ENCODE peak calls at places on chromosome 5, in eight cellular contexts. One of them, this sample, is unnamed.

GRCh38 chr5:122845253-122846050 is at the start of gene SNX24:
- DNase-seq in Calu3: peak
- DNase-seq in stimulated activated effector memory CD8-positive, alpha-beta T cell treated with anti-CD3 and anti-CD28 coated beads, Interleukin-12 subunit alpha, Interleukin-12 subunit beta, amount 100 ng/mL, for 72 hours: peak
- DNase-seq in GF-D8: no peak
- DNase-seq in activated CD4-positive, alpha-beta T cell treated with anti-CD3 and anti-CD28 coated beads, Interleukin-2, amount 50 U/mL, for 24 hours: peak
- DNase-seq in aorta: peak
- DNase-seq in COR-L47: peak
- DNase-seq in naive thymus-derived CD8-positive, alpha-beta T cell: peak
- DNase-seq in this sample: peak

GRCh38 chr5:118711727-118712126 is 276.6 kb downstream of the DTWD2 start:
- DNase-seq in Calu3: no peak
- DNase-seq in stimulated activated effector memory CD8-positive, alpha-beta T cell treated with anti-CD3 and anti-CD28 coated beads, Interleukin-12 subunit alpha, Interleukin-12 subunit beta, amount 100 ng/mL, for 72 hours: no peak
- DNase-seq in GF-D8: no peak
- DNase-seq in activated CD4-positive, alpha-beta T cell treated with anti-CD3 and anti-CD28 coated beads, Interleukin-2, amount 50 U/mL, for 24 hours: no peak
- DNase-seq in aorta: no peak
- DNase-seq in COR-L47: no peak
- DNase-seq in naive thymus-derived CD8-positive, alpha-beta T cell: no peak
- DNase-seq in this sample: no peak

GRCh38 chr5:7376889-7377288 is 19.0 kb upstream of the ADCY2 start:
- DNase-seq in Calu3: no peak
- DNase-seq in stimulated activated effector memory CD8-positive, alpha-beta T cell treated with anti-CD3 and anti-CD28 coated beads, Interleukin-12 subunit alpha, Interleukin-12 subunit beta, amount 100 ng/mL, for 72 hours: no peak
- DNase-seq in GF-D8: peak
- DNase-seq in activated CD4-positive, alpha-beta T cell treated with anti-CD3 and anti-CD28 coated beads, Interleukin-2, amount 50 U/mL, for 24 hours: no peak
- DNase-seq in aorta: no peak
- DNase-seq in COR-L47: no peak
- DNase-seq in naive thymus-derived CD8-positive, alpha-beta T cell: no peak
- DNase-seq in this sample: no peak

GRCh38 chr5:30436718-30437117 is 756.8 kb upstream of the CDH6 start:
- DNase-seq in Calu3: no peak
- DNase-seq in stimulated activated effector memory CD8-positive, alpha-beta T cell treated with anti-CD3 and anti-CD28 coated beads, Interleukin-12 subunit alpha, Interleukin-12 subunit beta, amount 100 ng/mL, for 72 hours: no peak
- DNase-seq in GF-D8: peak
- DNase-seq in activated CD4-positive, alpha-beta T cell treated with anti-CD3 and anti-CD28 coated beads, Interleukin-2, amount 50 U/mL, for 24 hours: no peak
- DNase-seq in aorta: no peak
- DNase-seq in COR-L47: no peak
- DNase-seq in naive thymus-derived CD8-positive, alpha-beta T cell: no peak
- DNase-seq in this sample: no peak

GRCh38 chr5:119290161-119290569 is 65.7 kb upstream of the TNFAIP8 start:
- DNase-seq in Calu3: no peak
- DNase-seq in stimulated activated effector memory CD8-positive, alpha-beta T cell treated with anti-CD3 and anti-CD28 coated beads, Interleukin-12 subunit alpha, Interleukin-12 subunit beta, amount 100 ng/mL, for 72 hours: no peak
- DNase-seq in GF-D8: peak
- DNase-seq in activated CD4-positive, alpha-beta T cell treated with anti-CD3 and anti-CD28 coated beads, Interleukin-2, amount 50 U/mL, for 24 hours: no peak
- DNase-seq in aorta: no peak
- DNase-seq in COR-L47: no peak
- DNase-seq in naive thymus-derived CD8-positive, alpha-beta T cell: no peak
- DNase-seq in this sample: no peak

GRCh38 chr5:123441408-123441807 is 18.2 kb upstream of the CEP120 start:
- DNase-seq in Calu3: no peak
- DNase-seq in stimulated activated effector memory CD8-positive, alpha-beta T cell treated with anti-CD3 and anti-CD28 coated beads, Interleukin-12 subunit alpha, Interleukin-12 subunit beta, amount 100 ng/mL, for 72 hours: no peak
- DNase-seq in GF-D8: no peak
- DNase-seq in activated CD4-positive, alpha-beta T cell treated with anti-CD3 and anti-CD28 coated beads, Interleukin-2, amount 50 U/mL, for 24 hours: no peak
- DNase-seq in aorta: no peak
- DNase-seq in COR-L47: no peak
- DNase-seq in naive thymus-derived CD8-positive, alpha-beta T cell: no peak
- DNase-seq in this sample: no peak

GRCh38 chr5:164941102-164941501 is 1435.7 kb downstream of the MAT2B start:
- DNase-seq in Calu3: no peak
- DNase-seq in stimulated activated effector memory CD8-positive, alpha-beta T cell treated with anti-CD3 and anti-CD28 coated beads, Interleukin-12 subunit alpha, Interleukin-12 subunit beta, amount 100 ng/mL, for 72 hours: no peak
- DNase-seq in GF-D8: no peak
- DNase-seq in activated CD4-positive, alpha-beta T cell treated with anti-CD3 and anti-CD28 coated beads, Interleukin-2, amount 50 U/mL, for 24 hours: no peak
- DNase-seq in aorta: no peak
- DNase-seq in COR-L47: no peak
- DNase-seq in naive thymus-derived CD8-positive, alpha-beta T cell: no peak
- DNase-seq in this sample: no peak

GRCh38 chr5:118144540-118144939 is 843.8 kb downstream of the DTWD2 start:
- DNase-seq in Calu3: no peak
- DNase-seq in stimulated activated effector memory CD8-positive, alpha-beta T cell treated with anti-CD3 and anti-CD28 coated beads, Interleukin-12 subunit alpha, Interleukin-12 subunit beta, amount 100 ng/mL, for 72 hours: no peak
- DNase-seq in GF-D8: no peak
- DNase-seq in activated CD4-positive, alpha-beta T cell treated with anti-CD3 and anti-CD28 coated beads, Interleukin-2, amount 50 U/mL, for 24 hours: no peak
- DNase-seq in aorta: no peak
- DNase-seq in COR-L47: peak
- DNase-seq in naive thymus-derived CD8-positive, alpha-beta T cell: no peak
- DNase-seq in this sample: no peak

GRCh38 chr5:2576823-2577222 is 174.7 kb downstream of the IRX2 start:
- DNase-seq in Calu3: no peak
- DNase-seq in stimulated activated effector memory CD8-positive, alpha-beta T cell treated with anti-CD3 and anti-CD28 coated beads, Interleukin-12 subunit alpha, Interleukin-12 subunit beta, amount 100 ng/mL, for 72 hours: no peak
- DNase-seq in GF-D8: no peak
- DNase-seq in activated CD4-positive, alpha-beta T cell treated with anti-CD3 and anti-CD28 coated beads, Interleukin-2, amount 50 U/mL, for 24 hours: no peak
- DNase-seq in aorta: no peak
- DNase-seq in COR-L47: no peak
- DNase-seq in naive thymus-derived CD8-positive, alpha-beta T cell: no peak
- DNase-seq in this sample: no peak

GRCh38 chr5:138755084-138755748 is 2.0 kb downstream of the CTNNA1 start:
- DNase-seq in Calu3: no peak
- DNase-seq in stimulated activated effector memory CD8-positive, alpha-beta T cell treated with anti-CD3 and anti-CD28 coated beads, Interleukin-12 subunit alpha, Interleukin-12 subunit beta, amount 100 ng/mL, for 72 hours: no peak
- DNase-seq in GF-D8: no peak
- DNase-seq in activated CD4-positive, alpha-beta T cell treated with anti-CD3 and anti-CD28 coated beads, Interleukin-2, amount 50 U/mL, for 24 hours: no peak
- DNase-seq in aorta: no peak
- DNase-seq in COR-L47: no peak
- DNase-seq in naive thymus-derived CD8-positive, alpha-beta T cell: no peak
- DNase-seq in this sample: no peak

GRCh38 chr5:154110054-154110453 is 71.3 kb downstream of the MFAP3 start:
- DNase-seq in Calu3: no peak
- DNase-seq in stimulated activated effector memory CD8-positive, alpha-beta T cell treated with anti-CD3 and anti-CD28 coated beads, Interleukin-12 subunit alpha, Interleukin-12 subunit beta, amount 100 ng/mL, for 72 hours: no peak
- DNase-seq in GF-D8: no peak
- DNase-seq in activated CD4-positive, alpha-beta T cell treated with anti-CD3 and anti-CD28 coated beads, Interleukin-2, amount 50 U/mL, for 24 hours: no peak
- DNase-seq in aorta: no peak
- DNase-seq in COR-L47: no peak
- DNase-seq in naive thymus-derived CD8-positive, alpha-beta T cell: no peak
- DNase-seq in this sample: no peak

GRCh38 chr5:170552486-170553122 is 48.8 kb downstream of the KCNIP1 start:
- DNase-seq in Calu3: no peak
- DNase-seq in stimulated activated effector memory CD8-positive, alpha-beta T cell treated with anti-CD3 and anti-CD28 coated beads, Interleukin-12 subunit alpha, Interleukin-12 subunit beta, amount 100 ng/mL, for 72 hours: no peak
- DNase-seq in GF-D8: peak
- DNase-seq in activated CD4-positive, alpha-beta T cell treated with anti-CD3 and anti-CD28 coated beads, Interleukin-2, amount 50 U/mL, for 24 hours: no peak
- DNase-seq in aorta: peak
- DNase-seq in COR-L47: no peak
- DNase-seq in naive thymus-derived CD8-positive, alpha-beta T cell: no peak
- DNase-seq in this sample: peak

GRCh38 chr5:157747766-157748700 is 4.5 kb downstream of the LSM11 start:
- DNase-seq in Calu3: no peak
- DNase-seq in stimulated activated effector memory CD8-positive, alpha-beta T cell treated with anti-CD3 and anti-CD28 coated beads, Interleukin-12 subunit alpha, Interleukin-12 subunit beta, amount 100 ng/mL, for 72 hours: no peak
- DNase-seq in GF-D8: no peak
- DNase-seq in activated CD4-positive, alpha-beta T cell treated with anti-CD3 and anti-CD28 coated beads, Interleukin-2, amount 50 U/mL, for 24 hours: no peak
- DNase-seq in aorta: no peak
- DNase-seq in COR-L47: no peak
- DNase-seq in naive thymus-derived CD8-positive, alpha-beta T cell: no peak
- DNase-seq in this sample: no peak

GRCh38 chr5:172433513-172433912 is 20.8 kb downstream of the SH3PXD2B start:
- DNase-seq in Calu3: no peak
- DNase-seq in stimulated activated effector memory CD8-positive, alpha-beta T cell treated with anti-CD3 and anti-CD28 coated beads, Interleukin-12 subunit alpha, Interleukin-12 subunit beta, amount 100 ng/mL, for 72 hours: no peak
- DNase-seq in GF-D8: no peak
- DNase-seq in activated CD4-positive, alpha-beta T cell treated with anti-CD3 and anti-CD28 coated beads, Interleukin-2, amount 50 U/mL, for 24 hours: no peak
- DNase-seq in aorta: peak
- DNase-seq in COR-L47: no peak
- DNase-seq in naive thymus-derived CD8-positive, alpha-beta T cell: no peak
- DNase-seq in this sample: no peak

GRCh38 chr5:73534001-73534547 is 31.4 kb downstream of the ANKRA2 start:
- DNase-seq in Calu3: no peak
- DNase-seq in stimulated activated effector memory CD8-positive, alpha-beta T cell treated with anti-CD3 and anti-CD28 coated beads, Interleukin-12 subunit alpha, Interleukin-12 subunit beta, amount 100 ng/mL, for 72 hours: no peak
- DNase-seq in GF-D8: no peak
- DNase-seq in activated CD4-positive, alpha-beta T cell treated with anti-CD3 and anti-CD28 coated beads, Interleukin-2, amount 50 U/mL, for 24 hours: no peak
- DNase-seq in aorta: no peak
- DNase-seq in COR-L47: no peak
- DNase-seq in naive thymus-derived CD8-positive, alpha-beta T cell: no peak
- DNase-seq in this sample: no peak

GRCh38 chr5:158714049-158714448 is 385.7 kb downstream of the EBF1 start:
- DNase-seq in Calu3: no peak
- DNase-seq in stimulated activated effector memory CD8-positive, alpha-beta T cell treated with anti-CD3 and anti-CD28 coated beads, Interleukin-12 subunit alpha, Interleukin-12 subunit beta, amount 100 ng/mL, for 72 hours: no peak
- DNase-seq in GF-D8: no peak
- DNase-seq in activated CD4-positive, alpha-beta T cell treated with anti-CD3 and anti-CD28 coated beads, Interleukin-2, amount 50 U/mL, for 24 hours: no peak
- DNase-seq in aorta: no peak
- DNase-seq in COR-L47: no peak
- DNase-seq in naive thymus-derived CD8-positive, alpha-beta T cell: no peak
- DNase-seq in this sample: no peak

GRCh38 chr5:132100672-132101261 is 27.2 kb downstream of the CSF2 start:
- DNase-seq in Calu3: no peak
- DNase-seq in stimulated activated effector memory CD8-positive, alpha-beta T cell treated with anti-CD3 and anti-CD28 coated beads, Interleukin-12 subunit alpha, Interleukin-12 subunit beta, amount 100 ng/mL, for 72 hours: no peak
- DNase-seq in GF-D8: no peak
- DNase-seq in activated CD4-positive, alpha-beta T cell treated with anti-CD3 and anti-CD28 coated beads, Interleukin-2, amount 50 U/mL, for 24 hours: no peak
- DNase-seq in aorta: no peak
- DNase-seq in COR-L47: no peak
- DNase-seq in naive thymus-derived CD8-positive, alpha-beta T cell: no peak
- DNase-seq in this sample: no peak

GRCh38 chr5:135539430-135540005 is 3.8 kb upstream of the NEUROG1 start:
- DNase-seq in Calu3: no peak
- DNase-seq in stimulated activated effector memory CD8-positive, alpha-beta T cell treated with anti-CD3 and anti-CD28 coated beads, Interleukin-12 subunit alpha, Interleukin-12 subunit beta, amount 100 ng/mL, for 72 hours: no peak
- DNase-seq in GF-D8: no peak
- DNase-seq in activated CD4-positive, alpha-beta T cell treated with anti-CD3 and anti-CD28 coated beads, Interleukin-2, amount 50 U/mL, for 24 hours: no peak
- DNase-seq in aorta: no peak
- DNase-seq in COR-L47: no peak
- DNase-seq in naive thymus-derived CD8-positive, alpha-beta T cell: no peak
- DNase-seq in this sample: no peak

GRCh38 chr5:167530548-167530947 is 760.9 kb upstream of the WWC1 start:
- DNase-seq in Calu3: no peak
- DNase-seq in stimulated activated effector memory CD8-positive, alpha-beta T cell treated with anti-CD3 and anti-CD28 coated beads, Interleukin-12 subunit alpha, Interleukin-12 subunit beta, amount 100 ng/mL, for 72 hours: no peak
- DNase-seq in GF-D8: no peak
- DNase-seq in activated CD4-positive, alpha-beta T cell treated with anti-CD3 and anti-CD28 coated beads, Interleukin-2, amount 50 U/mL, for 24 hours: no peak
- DNase-seq in aorta: no peak
- DNase-seq in COR-L47: no peak
- DNase-seq in naive thymus-derived CD8-positive, alpha-beta T cell: no peak
- DNase-seq in this sample: no peak

GRCh38 chr5:97534166-97534565 is 351.1 kb upstream of the RIOK2 start:
- DNase-seq in Calu3: peak
- DNase-seq in stimulated activated effector memory CD8-positive, alpha-beta T cell treated with anti-CD3 and anti-CD28 coated beads, Interleukin-12 subunit alpha, Interleukin-12 subunit beta, amount 100 ng/mL, for 72 hours: no peak
- DNase-seq in GF-D8: no peak
- DNase-seq in activated CD4-positive, alpha-beta T cell treated with anti-CD3 and anti-CD28 coated beads, Interleukin-2, amount 50 U/mL, for 24 hours: no peak
- DNase-seq in aorta: no peak
- DNase-seq in COR-L47: peak
- DNase-seq in naive thymus-derived CD8-positive, alpha-beta T cell: no peak
- DNase-seq in this sample: peak

GRCh38 chr5:64759960-64760695 is 8.4 kb downstream of the SREK1IP1 start:
- DNase-seq in Calu3: no peak
- DNase-seq in stimulated activated effector memory CD8-positive, alpha-beta T cell treated with anti-CD3 and anti-CD28 coated beads, Interleukin-12 subunit alpha, Interleukin-12 subunit beta, amount 100 ng/mL, for 72 hours: no peak
- DNase-seq in GF-D8: no peak
- DNase-seq in activated CD4-positive, alpha-beta T cell treated with anti-CD3 and anti-CD28 coated beads, Interleukin-2, amount 50 U/mL, for 24 hours: no peak
- DNase-seq in aorta: no peak
- DNase-seq in COR-L47: no peak
- DNase-seq in naive thymus-derived CD8-positive, alpha-beta T cell: no peak
- DNase-seq in this sample: no peak

GRCh38 chr5:64632251-64632650 is 58.1 kb upstream of the SHISAL2B start:
- DNase-seq in Calu3: no peak
- DNase-seq in stimulated activated effector memory CD8-positive, alpha-beta T cell treated with anti-CD3 and anti-CD28 coated beads, Interleukin-12 subunit alpha, Interleukin-12 subunit beta, amount 100 ng/mL, for 72 hours: no peak
- DNase-seq in GF-D8: no peak
- DNase-seq in activated CD4-positive, alpha-beta T cell treated with anti-CD3 and anti-CD28 coated beads, Interleukin-2, amount 50 U/mL, for 24 hours: no peak
- DNase-seq in aorta: no peak
- DNase-seq in COR-L47: no peak
- DNase-seq in naive thymus-derived CD8-positive, alpha-beta T cell: no peak
- DNase-seq in this sample: no peak

GRCh38 chr5:159316519-159317383 is 13.5 kb downstream of the IL12B start:
- DNase-seq in Calu3: peak
- DNase-seq in stimulated activated effector memory CD8-positive, alpha-beta T cell treated with anti-CD3 and anti-CD28 coated beads, Interleukin-12 subunit alpha, Interleukin-12 subunit beta, amount 100 ng/mL, for 72 hours: no peak
- DNase-seq in GF-D8: no peak
- DNase-seq in activated CD4-positive, alpha-beta T cell treated with anti-CD3 and anti-CD28 coated beads, Interleukin-2, amount 50 U/mL, for 24 hours: peak
- DNase-seq in aorta: no peak
- DNase-seq in COR-L47: peak
- DNase-seq in naive thymus-derived CD8-positive, alpha-beta T cell: peak
- DNase-seq in this sample: no peak

GRCh38 chr5:7565559-7565958 is 169.6 kb downstream of the ADCY2 start:
- DNase-seq in Calu3: no peak
- DNase-seq in stimulated activated effector memory CD8-positive, alpha-beta T cell treated with anti-CD3 and anti-CD28 coated beads, Interleukin-12 subunit alpha, Interleukin-12 subunit beta, amount 100 ng/mL, for 72 hours: no peak
- DNase-seq in GF-D8: no peak
- DNase-seq in activated CD4-positive, alpha-beta T cell treated with anti-CD3 and anti-CD28 coated beads, Interleukin-2, amount 50 U/mL, for 24 hours: no peak
- DNase-seq in aorta: no peak
- DNase-seq in COR-L47: no peak
- DNase-seq in naive thymus-derived CD8-positive, alpha-beta T cell: no peak
- DNase-seq in this sample: no peak

GRCh38 chr5:1177826-1178528 is 23.4 kb upstream of the SLC6A19 start:
- DNase-seq in Calu3: no peak
- DNase-seq in stimulated activated effector memory CD8-positive, alpha-beta T cell treated with anti-CD3 and anti-CD28 coated beads, Interleukin-12 subunit alpha, Interleukin-12 subunit beta, amount 100 ng/mL, for 72 hours: no peak
- DNase-seq in GF-D8: no peak
- DNase-seq in activated CD4-positive, alpha-beta T cell treated with anti-CD3 and anti-CD28 coated beads, Interleukin-2, amount 50 U/mL, for 24 hours: no peak
- DNase-seq in aorta: peak
- DNase-seq in COR-L47: no peak
- DNase-seq in naive thymus-derived CD8-positive, alpha-beta T cell: no peak
- DNase-seq in this sample: no peak

GRCh38 chr5:132426525-132427138 is 57.1 kb downstream of the SLC22A5 start:
- DNase-seq in Calu3: peak
- DNase-seq in stimulated activated effector memory CD8-positive, alpha-beta T cell treated with anti-CD3 and anti-CD28 coated beads, Interleukin-12 subunit alpha, Interleukin-12 subunit beta, amount 100 ng/mL, for 72 hours: peak
- DNase-seq in GF-D8: peak
- DNase-seq in activated CD4-positive, alpha-beta T cell treated with anti-CD3 and anti-CD28 coated beads, Interleukin-2, amount 50 U/mL, for 24 hours: no peak
- DNase-seq in aorta: peak
- DNase-seq in COR-L47: no peak
- DNase-seq in naive thymus-derived CD8-positive, alpha-beta T cell: peak
- DNase-seq in this sample: peak

GRCh38 chr5:107367480-107367879 is 303.3 kb downstream of the EFNA5 start:
- DNase-seq in Calu3: no peak
- DNase-seq in stimulated activated effector memory CD8-positive, alpha-beta T cell treated with anti-CD3 and anti-CD28 coated beads, Interleukin-12 subunit alpha, Interleukin-12 subunit beta, amount 100 ng/mL, for 72 hours: no peak
- DNase-seq in GF-D8: no peak
- DNase-seq in activated CD4-positive, alpha-beta T cell treated with anti-CD3 and anti-CD28 coated beads, Interleukin-2, amount 50 U/mL, for 24 hours: no peak
- DNase-seq in aorta: no peak
- DNase-seq in COR-L47: no peak
- DNase-seq in naive thymus-derived CD8-positive, alpha-beta T cell: no peak
- DNase-seq in this sample: no peak

GRCh38 chr5:66972004-66972403 is 224.6 kb downstream of the CD180 start:
- DNase-seq in Calu3: no peak
- DNase-seq in stimulated activated effector memory CD8-positive, alpha-beta T cell treated with anti-CD3 and anti-CD28 coated beads, Interleukin-12 subunit alpha, Interleukin-12 subunit beta, amount 100 ng/mL, for 72 hours: no peak
- DNase-seq in GF-D8: no peak
- DNase-seq in activated CD4-positive, alpha-beta T cell treated with anti-CD3 and anti-CD28 coated beads, Interleukin-2, amount 50 U/mL, for 24 hours: no peak
- DNase-seq in aorta: no peak
- DNase-seq in COR-L47: no peak
- DNase-seq in naive thymus-derived CD8-positive, alpha-beta T cell: no peak
- DNase-seq in this sample: no peak

GRCh38 chr5:155767480-155767879 is 559.5 kb upstream of the SGCD start:
- DNase-seq in Calu3: no peak
- DNase-seq in stimulated activated effector memory CD8-positive, alpha-beta T cell treated with anti-CD3 and anti-CD28 coated beads, Interleukin-12 subunit alpha, Interleukin-12 subunit beta, amount 100 ng/mL, for 72 hours: no peak
- DNase-seq in GF-D8: no peak
- DNase-seq in activated CD4-positive, alpha-beta T cell treated with anti-CD3 and anti-CD28 coated beads, Interleukin-2, amount 50 U/mL, for 24 hours: no peak
- DNase-seq in aorta: no peak
- DNase-seq in COR-L47: no peak
- DNase-seq in naive thymus-derived CD8-positive, alpha-beta T cell: no peak
- DNase-seq in this sample: peak

GRCh38 chr5:179233909-179234562 is 111.2 kb downstream of the ADAMTS2 start:
- DNase-seq in Calu3: no peak
- DNase-seq in stimulated activated effector memory CD8-positive, alpha-beta T cell treated with anti-CD3 and anti-CD28 coated beads, Interleukin-12 subunit alpha, Interleukin-12 subunit beta, amount 100 ng/mL, for 72 hours: no peak
- DNase-seq in GF-D8: no peak
- DNase-seq in activated CD4-positive, alpha-beta T cell treated with anti-CD3 and anti-CD28 coated beads, Interleukin-2, amount 50 U/mL, for 24 hours: no peak
- DNase-seq in aorta: no peak
- DNase-seq in COR-L47: no peak
- DNase-seq in naive thymus-derived CD8-positive, alpha-beta T cell: no peak
- DNase-seq in this sample: no peak

GRCh38 chr5:135425641-135426040 is 21.5 kb downstream of the DCANP1 start:
- DNase-seq in Calu3: no peak
- DNase-seq in stimulated activated effector memory CD8-positive, alpha-beta T cell treated with anti-CD3 and anti-CD28 coated beads, Interleukin-12 subunit alpha, Interleukin-12 subunit beta, amount 100 ng/mL, for 72 hours: no peak
- DNase-seq in GF-D8: peak
- DNase-seq in activated CD4-positive, alpha-beta T cell treated with anti-CD3 and anti-CD28 coated beads, Interleukin-2, amount 50 U/mL, for 24 hours: no peak
- DNase-seq in aorta: no peak
- DNase-seq in COR-L47: no peak
- DNase-seq in naive thymus-derived CD8-positive, alpha-beta T cell: no peak
- DNase-seq in this sample: no peak

GRCh38 chr5:117803533-117803932 is 1184.8 kb downstream of the DTWD2 start:
- DNase-seq in Calu3: no peak
- DNase-seq in stimulated activated effector memory CD8-positive, alpha-beta T cell treated with anti-CD3 and anti-CD28 coated beads, Interleukin-12 subunit alpha, Interleukin-12 subunit beta, amount 100 ng/mL, for 72 hours: no peak
- DNase-seq in GF-D8: no peak
- DNase-seq in activated CD4-positive, alpha-beta T cell treated with anti-CD3 and anti-CD28 coated beads, Interleukin-2, amount 50 U/mL, for 24 hours: no peak
- DNase-seq in aorta: no peak
- DNase-seq in COR-L47: no peak
- DNase-seq in naive thymus-derived CD8-positive, alpha-beta T cell: no peak
- DNase-seq in this sample: no peak

This sample was measured in kidney glomerular epithelial cell.